ENCODE peak calls at places on chromosome 13, in seven cellular contexts. J is PC-3, W is thyroid gland, V is tibial nerve, C is upper lobe of right lung, D is kidney, Z is breast epithelium. B is an unnamed sample.

GRCh38 chr13:59771272-59771671 is 392.5 kb downstream of the DIAPH3 start:
- DNase-seq in J (peak; percentile 38), W (no peak), V (no peak), C (no peak), D (no peak), Z (no peak), B (no peak)

GRCh38 chr13:73081256-73081915 is 22.6 kb downstream of the KLF5 start:
- DNase-seq in J (no peak), W (peak; percentile 15), V (no peak), C (no peak), D (no peak), Z (no peak), B (no peak)

GRCh38 chr13:95296326-95296939 is 4.8 kb downstream of the ABCC4 start:
- DNase-seq in J (peak; percentile 54), W (peak; percentile 71), V (no peak), C (peak; percentile 79), D (no peak), Z (no peak), B (no peak)

GRCh38 chr13:20342326-20342725 is 110.2 kb upstream of the GJB6 start:
- DNase-seq in J (no peak), W (no peak), V (no peak), C (no peak), D (no peak), Z (no peak), B (no peak)

GRCh38 chr13:40102854-40103253 is 447.4 kb downstream of the COG6 start:
- DNase-seq in J (peak; percentile 82), W (no peak), V (no peak), C (no peak), D (peak; percentile 88), Z (no peak), B (no peak)

GRCh38 chr13:86563308-86563707 is 764.1 kb upstream of the SLITRK6 start:
- DNase-seq in J (peak; percentile 63), W (no peak), V (no peak), C (no peak), D (no peak), Z (no peak), B (no peak)

GRCh38 chr13:90732049-90732448 is 615.4 kb upstream of the MIR17HG start:
- DNase-seq in J (peak; percentile 44), W (peak; percentile 50), V (no peak), C (no peak), D (no peak), Z (no peak), B (no peak)

GRCh38 chr13:65292488-65292901 is 1937.6 kb downstream of the PCDH9 start:
- DNase-seq in J (peak; percentile 25), W (no peak), V (no peak), C (no peak), D (no peak), Z (no peak), B (no peak)

GRCh38 chr13:47049276-47049989 is 152.6 kb upstream of the HTR2A start:
- DNase-seq in J (no peak), W (no peak), V (no peak), C (no peak), D (no peak), Z (no peak), B (no peak)

GRCh38 chr13:41007359-41008118 is 11.6 kb downstream of the ELF1 start:
- DNase-seq in J (peak; percentile 24), W (no peak), V (no peak), C (no peak), D (no peak), Z (no peak), B (no peak)

GRCh38 chr13:93039131-93039530 is 187.5 kb upstream of the GPC6 start:
- DNase-seq in J (no peak), W (no peak), V (no peak), C (no peak), D (no peak), Z (no peak), B (no peak)

GRCh38 chr13:26186995-26187394 is 35.1 kb downstream of the RNF6 start:
- DNase-seq in J (no peak), W (no peak), V (no peak), C (no peak), D (no peak), Z (no peak), B (no peak)

GRCh38 chr13:48831248-48831647 is 144.5 kb upstream of the FNDC3A start:
- DNase-seq in J (no peak), W (no peak), V (no peak), C (no peak), D (no peak), Z (no peak), B (no peak)

GRCh38 chr13:49443689-49444516 is at the start of the genes CAB39L and SETDB2:
- DNase-seq in J (peak; percentile 96), W (peak; percentile 100), V (peak; percentile 98), C (peak; percentile 100), D (peak; percentile 100), Z (peak; percentile 99), B (peak; percentile 100)

GRCh38 chr13:68257111-68257842 is 1027.1 kb upstream of the PCDH9 start:
- DNase-seq in J (no peak), W (no peak), V (no peak), C (no peak), D (no peak), Z (no peak), B (no peak)

GRCh38 chr13:78102121-78102677 is 183.6 kb upstream of the EDNRB start:
- DNase-seq in J (peak; percentile 32), W (peak; percentile 22), V (peak; percentile 48), C (no peak), D (no peak), Z (no peak), B (no peak)

GRCh38 chr13:25148005-25148798 is 23.9 kb downstream of the AMER2 start:
- DNase-seq in J (no peak), W (no peak), V (no peak), C (no peak), D (no peak), Z (no peak), B (no peak)

GRCh38 chr13:110400786-110401533 is 93.9 kb downstream of the COL4A2 start:
- DNase-seq in J (no peak), W (no peak), V (no peak), C (no peak), D (no peak), Z (no peak), B (no peak)
- H3K27ac ChIP-seq in J (no peak overlapping the region), W (no peak overlapping the region), V (no peak overlapping the region), C (no peak overlapping the region), D (peak overlapping the region; percentile 79), Z (peak overlapping the region; percentile 57), B (no peak overlapping the region)

GRCh38 chr13:28719227-28719562 is 425 bp upstream of the SLC46A3 start:
- DNase-seq in J (no peak), W (no peak), V (no peak), C (no peak), D (no peak), Z (no peak), B (no peak)
- H3K27ac ChIP-seq in J (no peak overlapping the region), W (no peak overlapping the region), V (peak overlapping the region; percentile 90), C (peak overlapping the region; percentile 98), D (peak overlapping the region; percentile 56), Z (peak overlapping the region; percentile 91), B (peak overlapping the region; percentile 91)

DNA sequence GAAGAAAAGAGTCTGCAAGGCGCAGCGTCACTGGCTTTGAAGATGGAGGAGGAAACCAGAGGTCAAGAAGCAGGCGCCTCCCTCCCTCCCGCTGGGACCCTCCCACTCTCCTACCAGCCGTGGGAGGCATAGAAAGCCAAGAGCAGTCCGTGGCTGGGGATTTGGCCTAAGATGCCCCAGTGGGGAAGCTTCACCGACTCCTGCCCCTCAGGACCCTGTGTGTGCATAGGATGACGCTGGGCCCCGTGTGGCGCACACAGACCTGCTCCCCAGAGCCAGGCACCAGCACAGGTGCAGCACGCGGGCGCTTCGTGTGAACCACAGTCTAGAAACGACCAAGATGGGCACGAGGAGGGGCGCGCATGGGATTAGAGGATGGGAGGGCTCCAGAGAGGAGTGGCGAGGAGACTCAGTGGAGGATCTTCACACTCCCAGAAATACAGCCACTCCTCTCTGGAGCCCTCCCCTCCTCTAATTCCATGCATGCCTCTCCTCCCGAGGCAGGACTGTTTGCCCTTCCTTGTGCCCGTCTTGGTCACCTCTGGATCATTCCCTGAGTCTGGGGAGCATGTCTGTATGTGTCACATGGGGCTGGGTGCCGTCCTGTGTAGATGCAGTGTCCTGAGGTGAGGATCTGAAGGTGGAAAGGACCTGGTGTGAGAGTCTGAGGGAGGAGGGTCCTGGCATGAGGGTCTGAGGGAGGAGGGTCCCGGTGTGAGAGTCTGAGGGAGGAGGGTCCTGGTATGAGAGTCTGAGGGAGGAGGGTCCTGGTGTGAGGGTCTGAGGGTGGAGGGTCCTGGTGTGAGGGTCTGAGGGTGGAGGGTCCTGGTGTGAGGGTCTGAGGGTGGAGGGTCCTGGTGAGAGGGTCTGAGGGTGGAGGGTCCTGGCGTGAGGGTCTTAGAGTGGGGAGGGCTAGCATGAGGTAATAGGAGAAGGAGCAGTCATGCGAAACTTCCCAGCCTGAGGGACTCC is 194.5 kb downstream of the TEX29 start:
- DNase-seq in J (no peak), W (no peak), V (no peak), C (no peak), D (peak; percentile 64), Z (peak; percentile 40), B (no peak)
- H3K27ac ChIP-seq in J (no peak overlapping the region), W (no peak overlapping the region), V (no peak overlapping the region), C (no peak overlapping the region), D (no peak overlapping the region), Z (no peak overlapping the region), B (no peak overlapping the region)

DNA sequence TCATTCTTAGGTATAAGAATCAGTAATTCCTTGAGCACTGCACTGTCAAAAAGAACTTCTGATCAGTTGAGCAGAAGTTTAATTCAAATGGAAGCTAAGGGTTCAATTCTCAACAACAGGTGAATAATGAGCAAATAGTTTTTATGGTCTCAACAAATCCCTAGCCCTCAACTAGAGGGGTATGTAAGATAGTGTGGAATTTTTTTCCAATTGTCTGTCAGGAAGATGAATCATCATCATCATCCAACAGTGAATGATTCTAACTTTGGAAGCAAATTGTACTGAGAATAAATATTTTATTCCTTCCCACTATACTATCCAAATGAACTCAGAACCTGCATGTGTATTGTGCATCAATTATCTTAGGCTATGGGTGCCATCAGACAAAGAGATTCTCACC is 372.7 kb downstream of the ENOX1 start:
- DNase-seq in J (no peak), W (no peak), V (no peak), C (no peak), D (no peak), Z (no peak), B (no peak)
- H3K27ac ChIP-seq in J (no peak overlapping the region), W (no peak overlapping the region), V (no peak overlapping the region), C (no peak overlapping the region), D (no peak overlapping the region), Z (no peak overlapping the region), B (no peak overlapping the region)

GRCh38 chr13:54676526-54677113 is 1648.0 kb downstream of the OLFM4 start:
- DNase-seq in J (no peak), W (no peak), V (no peak), C (no peak), D (no peak), Z (no peak), B (no peak)
- H3K27ac ChIP-seq in J (no peak overlapping the region), W (no peak overlapping the region), V (no peak overlapping the region), C (no peak overlapping the region), D (no peak overlapping the region), Z (no peak overlapping the region), B (no peak overlapping the region)

DNA sequence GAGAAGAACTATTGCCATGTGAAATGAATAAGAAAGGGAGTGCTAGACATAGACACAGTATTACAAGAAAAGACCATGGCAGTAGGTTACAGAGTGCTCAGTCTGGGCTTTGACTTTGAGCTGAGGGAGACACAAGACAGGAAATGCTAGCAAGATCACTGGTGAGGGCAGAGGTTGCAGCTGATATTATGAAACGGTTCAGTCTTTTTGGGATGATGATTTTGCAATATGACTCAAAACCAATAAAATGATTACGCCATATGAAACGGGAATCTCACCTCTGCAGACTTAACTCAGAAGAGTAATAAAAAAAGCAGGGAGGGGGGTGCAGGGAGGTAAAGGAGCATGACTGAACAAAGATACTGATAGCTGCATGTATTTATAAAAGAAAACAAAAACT is 123.1 kb downstream of the RBM26 start:
- DNase-seq in J (peak; percentile 51), W (no peak), V (no peak), C (no peak), D (no peak), Z (no peak), B (no peak)
- H3K27ac ChIP-seq in J (no peak overlapping the region), W (no peak overlapping the region), V (no peak overlapping the region), C (peak overlapping the region; percentile 11), D (no peak overlapping the region), Z (no peak overlapping the region), B (no peak overlapping the region)